ENCODE peak calls at places on chromosome 3, in four cellular contexts. V is left ventricle myocardium inferior, D is psoas muscle, X is NCI-H345. F is an unnamed sample.

GRCh38 chr3:108153451-108153981 is 62.7 kb upstream of the CD47 start:
- DNase-seq in D (no peak), X (no peak), V (no peak), F (peak)

GRCh38 chr3:62128028-62128427 is 245.3 kb downstream of the FEZF2 start:
- DNase-seq in V (no peak), D (no peak), X (no peak), F (no peak)

GRCh38 chr3:53256704-53257055 is 858 bp upstream of the TKT start:
- DNase-seq in V (no peak), D (peak), X (no peak), F (no peak)

GRCh38 chr3:37687966-37688365 is 173.7 kb upstream of the CTDSPL start:
- DNase-seq in V (no peak), D (no peak), X (no peak), F (no peak)

GRCh38 chr3:25453521-25454410 is 25.7 kb downstream of the RARB start:
- DNase-seq in X (no peak), D (no peak), V (no peak), F (no peak)

GRCh38 chr3:186315581-186316354 is 46.3 kb downstream of the DGKG start:
- DNase-seq in D (no peak), X (no peak), V (no peak), F (no peak)

GRCh38 chr3:175082631-175083030 is 223.5 kb downstream of the NAALADL2 start:
- DNase-seq in D (no peak), V (no peak), X (peak), F (no peak)

GRCh38 chr3:196927571-196928453 is 14.5 kb downstream of the NCBP2 start:
- DNase-seq in D (no peak), V (no peak), X (no peak), F (no peak)

GRCh38 chr3:11238880-11239279 is 33.3 kb upstream of the ATG7 start:
- DNase-seq in D (no peak), X (no peak), V (no peak), F (no peak)

F was measured in stomach.